ENCODE peak calls at places on chromosomes 6 and 20, in four cellular contexts. Q, Z, S and F are unnamed samples.

GRCh38 chr6:54266400-54266923 is 41.8 kb upstream of the TINAG start:
- DNase-seq in Q (no peak), Z (no peak), S (no peak), F (no peak)

GRCh38 chr6:1871936-1872335 is 262.2 kb downstream of the FOXC1 start:
- DNase-seq in Q (no peak), Z (peak; percentile 47), S (no peak), F (no peak)

GRCh38 chr6:11432713-11433450 is 104.7 kb upstream of the TMEM170B start:
- DNase-seq in Q (no peak), Z (no peak), S (peak; percentile 92), F (no peak)

GRCh38 chr6:79031821-79032590 is 46.0 kb downstream of the PHIP start:
- DNase-seq in Q (no peak), Z (no peak), S (peak; percentile 76), F (no peak)

GRCh38 chr6:108156938-108157233 is 8.9 kb upstream of the NR2E1 start:
- DNase-seq in Q (no peak), Z (no peak), S (no peak), F (no peak)

GRCh38 chr20:4136078-4136966 is 121.0 kb upstream of the RNF24 start:
- DNase-seq in Q (no peak), Z (no peak), S (no peak), F (no peak)

GRCh38 chr6:21738180-21739094 is 144.9 kb downstream of the SOX4 start:
- DNase-seq in Q (no peak), Z (no peak), S (peak; percentile 33), F (no peak)

GRCh38 chr6:26216886-26217713 is 129.9 kb downstream of the HFE start:
- DNase-seq in Q (no peak), Z (peak; percentile 89), S (peak; percentile 92), F (peak; percentile 97)

GRCh38 chr6:109961666-109962065 is 16.4 kb upstream of the GPR6 start:
- DNase-seq in Q (no peak), Z (no peak), S (peak; percentile 70), F (no peak)

GRCh38 chr6:100078509-100078908 is 84.5 kb upstream of the MCHR2 start:
- DNase-seq in Q (no peak), Z (no peak), S (peak; percentile 54), F (peak; percentile 4)

GRCh38 chr6:74745670-74746069 is 460.2 kb downstream of the COL12A1 start:
- DNase-seq in Q (no peak), Z (no peak), S (no peak), F (no peak)

GRCh38 chr6:4449409-4449808 is 314.0 kb upstream of the ECI2 start:
- DNase-seq in Q (no peak), Z (no peak), S (no peak), F (no peak)

GRCh38 chr6:30202366-30202765 is 10.8 kb downstream of the TRIM26 start:
- DNase-seq in Q (no peak), Z (no peak), S (no peak), F (no peak)

GRCh38 chr6:37956711-37957110 is 137.2 kb downstream of the ZFAND3 start:
- DNase-seq in Q (no peak), Z (no peak), S (no peak), F (no peak)

DNA sequence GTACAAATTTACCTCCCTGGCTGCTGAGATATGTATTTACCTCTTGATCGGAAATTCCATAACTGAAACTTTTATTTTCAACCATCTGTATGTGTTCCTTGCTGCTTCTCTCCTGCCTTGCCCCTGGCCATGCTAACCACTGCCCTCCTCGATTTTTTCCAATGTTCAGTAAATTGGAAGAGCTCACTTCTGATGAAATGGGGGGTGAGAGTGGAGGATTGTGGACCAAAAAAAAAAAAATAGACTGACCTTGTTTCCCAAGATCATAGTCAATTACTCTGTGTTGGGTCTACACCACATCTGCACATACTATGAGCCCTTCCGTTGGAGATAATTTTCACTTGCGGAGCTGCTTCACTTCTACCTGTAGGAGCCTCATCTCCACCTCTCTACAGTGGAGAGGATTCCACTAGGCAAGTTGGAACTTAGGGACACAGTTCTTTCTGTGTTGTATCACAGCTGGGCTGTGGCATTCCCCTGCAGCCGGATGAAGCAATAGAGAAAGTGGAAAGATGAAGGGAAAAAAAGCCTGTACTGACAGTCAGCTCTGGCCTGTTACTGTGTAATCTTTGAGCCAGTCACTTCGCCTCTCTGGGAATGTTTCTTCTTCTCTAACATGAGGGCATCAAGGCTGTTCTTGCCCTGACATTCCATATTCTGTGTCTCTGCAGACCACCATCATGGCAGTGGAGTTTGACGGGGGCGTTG is 1.6 kb downstream of the PSMB9 start:
- DNase-seq in Q (no peak), Z (no peak), S (no peak), F (no peak)
- H3K4me3 ChIP-seq in Q (peak overlapping the region; percentile 90), Z (no peak overlapping the region), S (no peak overlapping the region), F (no peak overlapping the region)

GRCh38 chr6:136786708-136787107 is 5.6 kb downstream of the MAP3K5 start:
- DNase-seq in Q (no peak), Z (no peak), S (no peak), F (no peak)

GRCh38 chr6:136783495-136784270 is 8.6 kb downstream of the MAP3K5 start:
- DNase-seq in Q (no peak), Z (no peak), S (no peak), F (no peak)

GRCh38 chr6:136784271-136784664 is 8.0 kb downstream of the MAP3K5 start:
- DNase-seq in Q (no peak), Z (no peak), S (no peak), F (no peak)

GRCh38 chr6:136783021-136783420 is 9.3 kb downstream of the MAP3K5 start:
- DNase-seq in Q (no peak), Z (no peak), S (no peak), F (no peak)

GRCh38 chr6:136784910-136785746 is 7.1 kb downstream of the MAP3K5 start:
- DNase-seq in Q (peak; percentile 34), Z (peak; percentile 58), S (no peak), F (peak; percentile 75)
- H3K4me3 ChIP-seq in Q (peak overlapping the region; percentile 13), Z (no peak overlapping the region), S (no peak overlapping the region), F (no peak overlapping the region)

GRCh38 chr6:129498950-129499870 is 210.8 kb downstream of the ARHGAP18 start:
- DNase-seq in Q (peak; percentile 41), Z (no peak), S (peak; percentile 72), F (no peak)
- H3K4me3 ChIP-seq in Q (no peak overlapping the region), Z (no peak overlapping the region), S (no peak overlapping the region), F (no peak overlapping the region)

GRCh38 chr20:21052241-21052640 is 53.9 kb downstream of the LINC00237 start:
- DNase-seq in Q (no peak), Z (no peak), S (no peak), F (no peak)

GRCh38 chr20:21048841-21049273 is 57.3 kb downstream of the LINC00237 start:
- DNase-seq in Q (peak; percentile 15), Z (peak; percentile 61), S (no peak), F (peak; percentile 20)

GRCh38 chr20:21050710-21051109 is 55.4 kb downstream of the LINC00237 start:
- DNase-seq in Q (no peak), Z (no peak), S (no peak), F (no peak)

GRCh38 chr20:21052686-21053001 is 53.5 kb downstream of the LINC00237 start:
- DNase-seq in Q (no peak), Z (no peak), S (no peak), F (no peak)

DNA sequence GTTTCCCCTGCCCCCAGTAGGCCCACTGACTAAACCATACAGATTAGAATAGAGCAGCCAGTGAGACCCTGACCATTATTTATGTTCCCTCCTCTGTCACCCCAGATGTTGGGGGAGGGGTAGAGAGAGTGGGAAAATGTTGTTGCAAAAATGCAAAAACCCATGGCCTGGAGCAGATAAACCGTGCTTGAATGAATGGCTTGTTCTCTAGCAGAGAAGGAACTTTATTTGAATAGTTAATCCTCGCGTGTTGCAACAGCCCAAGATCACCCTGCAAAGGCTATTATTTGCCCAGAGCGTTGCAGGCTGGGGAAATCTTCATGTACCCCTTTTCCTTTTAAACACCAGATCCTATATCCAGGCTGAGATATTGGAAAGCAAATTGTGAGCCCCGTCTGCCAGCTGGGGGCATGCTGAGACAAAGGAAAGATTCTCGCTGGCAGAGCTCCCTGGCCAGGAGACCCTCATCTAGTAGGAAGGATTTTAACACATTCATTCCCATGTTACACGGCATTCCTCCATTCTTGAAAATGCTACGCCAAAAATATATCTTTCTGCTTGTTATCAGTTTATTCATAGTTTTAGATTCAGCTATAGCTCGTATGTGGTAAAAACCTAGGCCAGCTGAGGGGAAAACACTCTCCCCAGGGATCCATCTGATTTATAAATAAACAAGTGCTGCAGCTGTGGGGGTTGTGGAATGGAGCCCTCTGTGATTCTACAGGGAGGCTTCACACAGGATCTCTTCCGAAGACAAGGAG is 53.0 kb downstream of the LINC00237 start:
- DNase-seq in Q (no peak), Z (no peak), S (no peak), F (no peak)
- H3K4me3 ChIP-seq in Q (no peak overlapping the region), Z (no peak overlapping the region), S (no peak overlapping the region), F (no peak overlapping the region)

DNA sequence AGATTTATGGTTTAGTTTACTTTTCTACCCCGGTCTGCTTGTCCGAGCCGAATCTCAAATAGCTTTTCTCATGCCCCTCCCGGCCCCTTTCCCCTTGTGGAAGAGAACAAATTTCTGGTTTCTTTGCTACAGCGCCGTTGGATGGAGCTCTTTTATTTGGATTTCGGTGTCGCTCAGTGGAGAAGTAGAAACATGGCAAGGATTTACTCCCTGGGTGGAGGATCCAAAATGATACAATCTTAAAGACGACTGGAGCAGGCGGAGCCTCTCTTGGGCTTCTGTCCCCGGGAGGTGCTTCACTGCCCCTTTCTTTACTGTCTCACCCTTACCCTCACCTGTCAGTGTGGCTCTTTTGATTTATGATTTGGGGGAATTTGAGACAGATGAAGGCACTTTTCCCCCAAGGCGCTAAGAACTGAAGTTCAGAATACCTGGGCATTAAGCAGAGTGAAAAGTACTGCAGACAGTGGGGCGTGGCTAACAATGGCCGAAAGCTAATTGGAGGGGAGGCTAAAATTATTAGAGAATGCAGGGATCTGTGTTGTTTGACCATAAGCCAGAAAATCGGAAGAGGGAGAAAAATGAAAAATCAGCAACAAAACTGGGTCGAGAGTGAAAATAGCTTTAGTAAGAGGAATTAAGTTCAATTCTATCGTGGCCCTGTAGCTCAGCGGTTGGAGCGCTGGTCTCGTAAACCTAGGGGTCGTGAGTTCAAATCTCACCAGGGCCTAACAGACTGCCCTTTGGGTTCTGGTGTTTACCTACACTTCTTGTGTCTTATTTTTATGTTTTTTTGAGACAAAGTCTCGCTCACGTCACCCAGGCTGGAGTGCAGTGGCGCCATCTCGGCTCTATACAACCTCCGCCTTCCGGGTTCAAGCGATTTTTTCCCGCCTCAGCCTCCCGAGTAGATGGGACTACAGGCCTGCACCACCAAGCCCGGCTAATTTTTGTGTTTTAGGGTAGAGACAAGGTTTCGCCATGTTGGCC is 145.1 kb upstream of the ZNF184 start:
- DNase-seq in Q (no peak), Z (no peak), S (peak; percentile 48), F (no peak)
- H3K4me3 ChIP-seq in Q (no peak overlapping the region), Z (peak overlapping the region; percentile 51), S (peak overlapping the region; percentile 61), F (no peak overlapping the region)

GRCh38 chr6:33421344-33421643 is 1.4 kb downstream of the SYNGAP1 start:
- DNase-seq in Q (no peak), Z (no peak), S (no peak), F (no peak)
- H3K4me3 ChIP-seq in Q (no peak overlapping the region), Z (no peak overlapping the region), S (no peak overlapping the region), F (no peak overlapping the region)

GRCh38 chr20:41316602-41317535 is 662 bp downstream of the ZHX3 start:
- DNase-seq in Q (peak; percentile 61), Z (peak; percentile 86), S (peak; percentile 85), F (peak; percentile 58)
- H3K4me3 ChIP-seq in Q (peak overlapping the region; percentile 68), Z (peak overlapping the region; percentile 84), S (peak overlapping the region; percentile 84), F (peak overlapping the region; percentile 38)